ENCODE peak calls at places on chromosomes 1 and 21, in four cellular contexts. D is K562, G is HepG2, I is H1. Q is an unnamed sample.

GRCh38 chr21:29335720-29336119 is 37.0 kb downstream of the BACH1 start:
- DNase-seq in G (no peak), D (no peak), I (no peak), Q (no peak)

GRCh38 chr1:155083865-155084721 is 5.5 kb downstream of the EFNA3 start:
- DNase-seq in I (no peak), D (peak), G (peak), Q (no peak)

GRCh38 chr1:172107261-172107820 is 266.0 kb downstream of the DNM3 start:
- DNase-seq in I (no peak), D (no peak), G (no peak), Q (no peak)

GRCh38 chr21:42782723-42783247 is 96.6 kb downstream of the WDR4 start:
- DNase-seq in G (no peak), D (no peak), I (no peak), Q (no peak)

GRCh38 chr21:28719731-28720130 is 272.9 kb downstream of the LTN1 start:
- DNase-seq in D (no peak), G (no peak), I (no peak), Q (no peak)

GRCh38 chr1:214213136-214213535 is 67.8 kb upstream of the SMYD2 start:
- DNase-seq in D (no peak), G (no peak), I (no peak), Q (no peak)

GRCh38 chr21:16942703-16943102 is 570.1 kb upstream of the CXADR start:
- DNase-seq in D (no peak), G (peak), I (peak), Q (no peak)

GRCh38 chr1:206826409-206826808 is 39.0 kb upstream of the IL20 start:
- DNase-seq in G (no peak), D (no peak), I (no peak), Q (no peak)

GRCh38 chr1:172585861-172586260 is 52.9 kb downstream of the SUCO start:
- DNase-seq in D (no peak), G (no peak), I (no peak), Q (no peak)

GRCh38 chr1:47558601-47559593 is 121.1 kb downstream of the FOXD2 start:
- DNase-seq in D (no peak), G (peak), I (no peak), Q (no peak)

GRCh38 chr1:12565966-12566352 is 52.1 kb downstream of the DHRS3 start:
- DNase-seq in G (no peak), D (peak), I (no peak), Q (no peak)

GRCh38 chr21:41437754-41438153 is 11.7 kb downstream of the MX1 start:
- DNase-seq in D (no peak), G (no peak), I (no peak), Q (no peak)

GRCh38 chr21:35593000-35593502 is 467.3 kb downstream of the SETD4 start:
- DNase-seq in D (no peak), I (no peak), G (no peak), Q (no peak)

GRCh38 chr1:21929951-21930615 is 7.0 kb downstream of the HSPG2 start:
- DNase-seq in I (no peak), G (no peak), D (no peak), Q (no peak)

GRCh38 chr1:225933072-225933471 is 7.9 kb downstream of the LEFTY2 start:
- DNase-seq in G (no peak), I (no peak), D (no peak), Q (no peak)

DNA sequence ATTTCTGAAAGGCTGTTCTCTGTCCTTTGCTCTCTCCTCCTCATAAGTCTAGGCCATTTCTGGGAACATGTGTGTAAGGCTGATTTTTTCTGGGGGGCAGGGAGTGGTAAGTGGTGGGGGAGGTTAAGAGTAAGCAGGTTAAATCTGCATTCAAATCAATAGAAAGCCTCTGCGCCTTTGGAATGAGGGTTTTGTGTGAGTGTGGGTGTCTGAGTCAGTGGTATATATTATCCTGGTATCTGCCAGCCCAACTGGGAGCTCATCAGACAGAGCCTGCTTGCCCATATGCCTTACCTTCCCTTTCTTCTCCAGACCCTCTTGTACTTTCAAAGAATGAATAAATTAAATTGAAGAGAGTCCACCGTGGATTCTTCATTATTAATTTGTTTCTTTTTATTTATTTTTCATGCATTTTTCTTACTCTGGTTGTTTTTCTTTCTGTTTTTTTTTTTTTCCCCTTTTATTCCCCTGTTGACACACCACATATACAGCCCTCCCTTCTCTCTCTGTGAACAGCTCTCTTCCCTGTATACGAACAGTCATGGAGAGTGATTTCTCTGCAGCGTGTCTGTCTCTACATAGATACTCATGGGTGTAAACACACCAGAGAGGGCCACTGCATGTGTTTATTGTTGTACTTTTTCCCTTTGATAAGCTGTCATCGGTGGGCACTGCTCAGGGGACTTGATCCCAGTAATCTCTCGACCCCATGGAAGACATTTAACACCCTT is 112.8 kb downstream of the PBX1 start:
- DNase-seq in I (no peak), G (no peak), D (no peak), Q (no peak)
- TF ChIP-seq FOSL1 in I (no peak), G (no peak), D (no peak), Q (no peak)

DNA sequence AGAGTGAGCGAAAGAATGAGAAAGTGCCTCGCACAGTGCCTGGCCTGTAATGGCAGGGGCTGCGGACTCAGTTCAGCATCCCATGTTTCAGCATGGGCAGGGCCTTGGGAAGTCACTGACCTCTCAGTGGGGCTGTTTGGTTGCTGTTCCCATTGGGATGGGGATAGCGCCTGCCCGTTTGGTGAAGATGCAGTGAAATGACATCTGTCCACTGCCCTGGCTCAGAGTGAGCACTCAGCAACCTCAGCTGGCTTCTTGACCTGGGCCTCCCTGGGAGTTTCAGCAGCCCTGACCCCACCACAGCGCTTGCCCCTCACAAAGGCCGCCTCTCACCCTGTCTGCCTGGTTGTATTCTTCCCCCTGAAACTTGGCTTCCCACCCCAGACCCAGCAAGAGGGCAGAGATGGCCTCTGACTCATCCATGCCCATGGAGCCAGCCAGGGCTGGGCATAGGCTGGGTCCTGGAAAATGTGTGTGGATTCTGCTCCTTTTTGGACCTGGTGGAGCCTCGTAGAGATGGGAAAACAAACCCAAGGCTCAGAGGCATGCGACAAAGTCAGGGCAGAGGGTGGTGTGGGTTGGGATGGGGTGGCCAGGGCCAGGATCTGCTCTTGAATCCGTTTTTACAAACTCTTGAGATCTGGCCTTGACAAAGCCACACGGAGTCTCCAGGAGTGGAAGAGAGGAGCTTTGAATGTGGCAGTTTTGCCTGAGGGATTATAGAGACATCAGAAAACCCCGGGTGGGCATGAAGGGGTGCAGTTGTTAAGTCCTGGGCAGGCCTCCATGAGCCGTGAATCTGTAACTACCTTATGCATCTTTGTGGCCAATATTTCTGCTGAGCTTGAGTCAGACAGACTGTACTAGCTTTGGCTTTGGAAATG is 1.2 kb downstream of the XKR8 start:
- DNase-seq in I (no peak), D (no peak), G (no peak), Q (no peak)
- TF ChIP-seq FOSL1 in I (no peak), D (no peak), G (no peak), Q (peak)

GRCh38 chr1:24720152-24720551 is 25.1 kb upstream of the CLIC4 start:
- DNase-seq in I (no peak), D (no peak), G (peak), Q (no peak)
- TF ChIP-seq FOSL1 in I (no peak), D (no peak), G (no peak), Q (no peak)

GRCh38 chr1:37723072-37723389 is 30.7 kb downstream of the CDCA8 start:
- DNase-seq in D (no peak), I (no peak), G (no peak), Q (no peak)

GRCh38 chr1:37720231-37721130 is 28.2 kb downstream of the CDCA8 start:
- DNase-seq in D (no peak), I (no peak), G (no peak), Q (no peak)

GRCh38 chr1:37719572-37720195 is 27.4 kb downstream of the CDCA8 start:
- DNase-seq in D (peak), G (no peak), I (no peak), Q (no peak)

GRCh38 chr1:37722181-37723071 is 30.1 kb downstream of the CDCA8 start:
- DNase-seq in I (no peak), D (no peak), G (no peak), Q (no peak)

DNA sequence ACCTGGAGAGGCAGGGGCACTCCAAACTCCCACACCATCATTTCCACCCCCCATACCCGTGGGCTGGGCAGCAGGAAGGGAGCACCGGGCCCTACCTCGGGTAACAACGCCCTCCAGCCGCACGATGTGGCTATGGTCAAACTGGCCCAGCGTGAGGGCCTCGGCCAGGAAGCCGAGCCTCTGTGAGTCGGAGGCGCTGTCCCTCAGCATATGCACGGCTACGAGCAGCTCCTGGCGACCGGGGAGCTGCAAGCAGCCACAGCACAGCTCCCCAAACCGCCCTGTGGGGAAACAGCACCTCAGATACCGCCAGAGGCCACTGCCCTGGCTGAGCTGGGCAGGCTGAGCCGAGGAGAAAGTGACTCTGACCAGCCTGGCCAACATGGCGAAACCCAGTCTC is 29.2 kb downstream of the CDCA8 start:
- DNase-seq in D (no peak), I (no peak), G (no peak), Q (no peak)
- TF ChIP-seq FOSL1 in D (no peak), I (no peak), G (no peak), Q (no peak)